ENCODE peak calls at places on chromosome 16, in four cellular contexts. P is NT2/D1, W is K562, M is body of pancreas. U is an unnamed sample.

GRCh38 chr16:74623214-74623842 is 16.4 kb upstream of the GLG1 start:
- DNase-seq in P (peak), W (peak), M (no peak), U (no peak)

GRCh38 chr16:76232704-76233103 is 44.5 kb upstream of the CNTNAP4 start:
- DNase-seq in P (no peak), W (no peak), M (no peak), U (no peak)

GRCh38 chr16:27110524-27110896 is 43.8 kb downstream of the C16orf82 start:
- DNase-seq in P (no peak), W (no peak), M (no peak), U (no peak)

GRCh38 chr16:55562936-55563335 is 3.5 kb upstream of the CAPNS2 start:
- DNase-seq in P (no peak), W (no peak), M (no peak), U (no peak)

GRCh38 chr16:66899945-66900688 is 18.6 kb downstream of the CDH16 start:
- DNase-seq in P (peak), W (peak), M (peak), U (peak)

GRCh38 chr16:19878760-19879159 is 5.9 kb downstream of the GPRC5B start:
- DNase-seq in P (no peak), W (no peak), M (no peak), U (no peak)

GRCh38 chr16:84451781-84452180 is 52.7 kb downstream of the MEAK7 start:
- DNase-seq in P (no peak), W (no peak), M (no peak), U (no peak)

GRCh38 chr16:79607587-79607986 is 7.0 kb upstream of the MAF start:
- DNase-seq in P (no peak), W (no peak), M (no peak), U (peak)

GRCh38 chr16:74842413-74842812 is 67.8 kb upstream of the FA2H start:
- DNase-seq in P (no peak), W (no peak), M (no peak), U (peak)

GRCh38 chr16:2511996-2512919 is 1.5 kb upstream of the ATP6V0C start:
- DNase-seq in P (no peak), W (no peak), M (no peak), U (no peak)

GRCh38 chr16:12311309-12311708 is 334.8 kb downstream of the SNX29 start:
- DNase-seq in P (no peak), W (no peak), M (no peak), U (no peak)

GRCh38 chr16:72092832-72093447 is 480 bp downstream of the TXNL4B start:
- DNase-seq in P (no peak), W (no peak), M (peak), U (no peak)

GRCh38 chr16:67571981-67572431 is 9.7 kb downstream of the CTCF start:
- DNase-seq in P (no peak), W (no peak), M (no peak), U (no peak)

GRCh38 chr16:77683845-77684526 is 38.3 kb upstream of the NUDT7 start:
- DNase-seq in P (no peak), W (no peak), M (no peak), U (no peak)

U was measured in thyroid gland.